ENCODE peak calls at places on chromosomes 3 and 15, in five cellular contexts. E is iris pigment epithelial cell; W is coronary artery; G is activated CD4-positive, alpha-beta T cell treated with anti-CD3 and anti-CD28 coated beads for 4 hours; Z is EL. Q is an unnamed sample.

GRCh38 chr3:43215684-43216336 is 70.5 kb upstream of the SNRK start:
- DNase-seq in G (no peak), W (no peak), Z (no peak), E (no peak), Q (no peak)

GRCh38 chr3:139322346-139322745 is 21.5 kb upstream of the MRPS22 start:
- DNase-seq in Z (no peak), E (no peak), G (no peak), W (no peak), Q (no peak)

GRCh38 chr15:87207945-87208580 is 1048.5 kb downstream of the NTRK3 start:
- DNase-seq in Z (peak), G (no peak), E (peak), W (no peak), Q (peak)

GRCh38 chr15:66946578-66947164 is 118.7 kb upstream of the SMAD3 start:
- DNase-seq in G (peak), E (peak), Z (peak), W (no peak), Q (peak)

GRCh38 chr3:141876891-141877561 is 583 bp downstream of the ATP1B3 start:
- DNase-seq in Z (peak), E (peak), G (peak), W (peak), Q (peak)

GRCh38 chr3:15905041-15905440 is 107.3 kb upstream of the ANKRD28 start:
- DNase-seq in Z (no peak), G (no peak), W (no peak), E (no peak), Q (no peak)

GRCh38 chr15:70100495-70101331 is 3.0 kb upstream of the TLE3 start:
- DNase-seq in E (peak), G (peak), W (peak), Z (peak), Q (peak)

GRCh38 chr15:78402056-78402610 is 35.9 kb upstream of the IREB2 start:
- DNase-seq in E (no peak), Z (no peak), G (no peak), W (no peak), Q (no peak)

GRCh38 chr15:93073465-93073952 is 15.5 kb downstream of the RGMA start:
- DNase-seq in W (no peak), E (no peak), G (no peak), Z (no peak), Q (no peak)

GRCh38 chr3:108475220-108475782 is 35.1 kb downstream of the MYH15 start:
- DNase-seq in Z (no peak), W (no peak), G (no peak), E (no peak), Q (no peak)

GRCh38 chr3:100869787-100870186 is 123.4 kb downstream of the ABI3BP start:
- DNase-seq in E (no peak), G (no peak), W (no peak), Z (no peak), Q (peak)

GRCh38 chr15:34701536-34701935 is 53.3 kb downstream of the GJD2 start:
- DNase-seq in Z (no peak), G (no peak), E (no peak), W (no peak), Q (no peak)

GRCh38 chr15:58203537-58203936 is 65.4 kb downstream of the AQP9 start:
- DNase-seq in E (peak), W (no peak), Z (peak), G (no peak), Q (peak)

GRCh38 chr3:66395635-66396034 is 105.2 kb downstream of the LRIG1 start:
- DNase-seq in E (no peak), Z (no peak), G (no peak), W (peak), Q (no peak)

GRCh38 chr3:139339219-139339906 is 4.5 kb upstream of the MRPS22 start:
- DNase-seq in E (peak), G (no peak), W (no peak), Z (peak), Q (peak)

GRCh38 chr3:187706966-187707365 is 4.6 kb upstream of the RTP2 start:
- DNase-seq in W (no peak), G (no peak), Z (no peak), E (no peak), Q (no peak)

GRCh38 chr15:52789601-52790165 is 453 bp downstream of the ONECUT1 start:
- DNase-seq in E (peak), W (no peak), G (no peak), Z (peak), Q (peak)

GRCh38 chr3:23668430-23668904 is 137.3 kb upstream of the UBE2E1 start:
- DNase-seq in W (no peak), E (peak), Z (peak), G (no peak), Q (peak)

GRCh38 chr3:85567074-85567676 is 608.4 kb downstream of the CADM2 start:
- DNase-seq in G (peak), W (no peak), Z (no peak), E (peak), Q (peak)

GRCh38 chr3:15284121-15284889 is 48.1 kb downstream of the SH3BP5 start:
- DNase-seq in Z (peak), W (no peak), E (no peak), G (no peak), Q (no peak)

GRCh38 chr3:167100200-167100599 is 279.9 kb downstream of the ZBBX start:
- DNase-seq in Z (no peak), G (no peak), E (no peak), W (no peak), Q (no peak)

Q was measured in IMR-90.